ENCODE peak calls at places on chromosomes 16 and 17, in four cellular contexts. One of them, this sample, is unnamed.

GRCh38 chr17:71959129-71959528 is 161.7 kb upstream of the SOX9 start:
- DNase-seq in H7: peak; percentile 40
- DNase-seq in GM12892: no peak
- DNase-seq in non-pigmented ciliary epithelial cell: no peak
- DNase-seq in this sample: no peak

GRCh38 chr16:53886482-53887378 is 182.8 kb downstream of the FTO start:
- DNase-seq in H7: no peak
- DNase-seq in GM12892: no peak
- DNase-seq in non-pigmented ciliary epithelial cell: no peak
- DNase-seq in this sample: no peak

GRCh38 chr17:18182978-18183333 is 672 bp upstream of the ALKBH5 start:
- DNase-seq in H7: peak; percentile 85
- DNase-seq in GM12892: peak; percentile 80
- DNase-seq in non-pigmented ciliary epithelial cell: no peak
- DNase-seq in this sample: peak; percentile 75

GRCh38 chr17:52201764-52202571 is 43.5 kb upstream of the CA10 start:
- DNase-seq in H7: no peak
- DNase-seq in GM12892: no peak
- DNase-seq in non-pigmented ciliary epithelial cell: no peak
- DNase-seq in this sample: no peak

GRCh38 chr17:37317867-37318266 is 57.9 kb upstream of the C17orf78 start:
- DNase-seq in H7: no peak
- DNase-seq in GM12892: no peak
- DNase-seq in non-pigmented ciliary epithelial cell: no peak
- DNase-seq in this sample: no peak

GRCh38 chr17:62572488-62573469 is 54.7 kb upstream of the MRC2 start:
- DNase-seq in H7: no peak
- DNase-seq in GM12892: no peak
- DNase-seq in non-pigmented ciliary epithelial cell: no peak
- DNase-seq in this sample: no peak

GRCh38 chr17:7687072-7687907 is at the start of gene TP53:
- DNase-seq in H7: peak; percentile 87
- DNase-seq in GM12892: peak; percentile 71
- DNase-seq in non-pigmented ciliary epithelial cell: peak; percentile 69
- DNase-seq in this sample: peak; percentile 58

GRCh38 chr16:35598696-35599332 is 2139.4 kb downstream of the TP53TG3F start:
- DNase-seq in H7: no peak
- DNase-seq in GM12892: no peak
- DNase-seq in non-pigmented ciliary epithelial cell: no peak
- DNase-seq in this sample: no peak

GRCh38 chr17:34703533-34703932 is 124.2 kb downstream of the TMEM132E start:
- DNase-seq in H7: peak; percentile 62
- DNase-seq in GM12892: no peak
- DNase-seq in non-pigmented ciliary epithelial cell: no peak
- DNase-seq in this sample: no peak

GRCh38 chr17:82031303-82031884 is at the start of gene RAC3:
- DNase-seq in H7: peak; percentile 94
- DNase-seq in GM12892: no peak
- DNase-seq in non-pigmented ciliary epithelial cell: no peak
- DNase-seq in this sample: peak; percentile 68

GRCh38 chr16:53881371-53881770 is 177.4 kb downstream of the FTO start:
- DNase-seq in H7: no peak
- DNase-seq in GM12892: no peak
- DNase-seq in non-pigmented ciliary epithelial cell: no peak
- DNase-seq in this sample: no peak

GRCh38 chr16:85002643-85003042 is 8.7 kb downstream of the ZDHHC7 start:
- DNase-seq in H7: no peak
- DNase-seq in GM12892: no peak
- DNase-seq in non-pigmented ciliary epithelial cell: no peak
- DNase-seq in this sample: peak; percentile 27

GRCh38 chr16:82580293-82580900 is 46.4 kb upstream of the CDH13 start:
- DNase-seq in H7: peak; percentile 41
- DNase-seq in GM12892: no peak
- DNase-seq in non-pigmented ciliary epithelial cell: no peak
- DNase-seq in this sample: no peak

GRCh38 chr16:12271006-12271405 is 294.5 kb downstream of the SNX29 start:
- DNase-seq in H7: peak; percentile 73
- DNase-seq in GM12892: no peak
- DNase-seq in non-pigmented ciliary epithelial cell: no peak
- DNase-seq in this sample: no peak

GRCh38 chr17:65627892-65628622 is 66.6 kb upstream of the AXIN2 start:
- DNase-seq in H7: no peak
- DNase-seq in GM12892: no peak
- DNase-seq in non-pigmented ciliary epithelial cell: peak; percentile 55
- DNase-seq in this sample: no peak

GRCh38 chr16:20611975-20612471 is 35.9 kb upstream of the ACSM2B start:
- DNase-seq in H7: no peak
- DNase-seq in GM12892: no peak
- DNase-seq in non-pigmented ciliary epithelial cell: no peak
- DNase-seq in this sample: no peak

GRCh38 chr16:68711421-68712139 is 25.5 kb upstream of the CDH1 start:
- DNase-seq in H7: no peak
- DNase-seq in GM12892: no peak
- DNase-seq in non-pigmented ciliary epithelial cell: no peak
- DNase-seq in this sample: no peak